ENCODE peak calls at places on chromosomes 16 and 17, in nine cellular contexts. One of them, this sample, is unnamed.

GRCh38 chr16:16150117-16150877 is 73.0 kb downstream of the ABCC6 start:
- DNase-seq in B cell: no peak
- DNase-seq in A549: no peak
- DNase-seq in AG04449: no peak
- DNase-seq in cardiac fibroblast: peak
- DNase-seq in thoracic aorta: peak
- DNase-seq in ureter: peak
- DNase-seq in EL: no peak
- DNase-seq in endothelial cell of umbilical vein: peak
- DNase-seq in this sample: peak

GRCh38 chr17:38322156-38322779 is 21.5 kb downstream of the GPR179 start:
- DNase-seq in EL: peak
- DNase-seq in endothelial cell of umbilical vein: no peak
- DNase-seq in thoracic aorta: peak
- DNase-seq in ureter: no peak
- DNase-seq in cardiac fibroblast: peak
- DNase-seq in B cell: peak
- DNase-seq in A549: peak
- DNase-seq in AG04449: no peak
- DNase-seq in this sample: no peak

GRCh38 chr17:81890447-81891302 is 711 bp downstream of the ALYREF start:
- DNase-seq in ureter: no peak
- DNase-seq in EL: no peak
- DNase-seq in thoracic aorta: no peak
- DNase-seq in AG04449: no peak
- DNase-seq in endothelial cell of umbilical vein: peak
- DNase-seq in B cell: peak
- DNase-seq in A549: no peak
- DNase-seq in cardiac fibroblast: no peak
- DNase-seq in this sample: no peak

GRCh38 chr16:8924214-8924613 is 39.5 kb downstream of the USP7 start:
- DNase-seq in AG04449: no peak
- DNase-seq in ureter: no peak
- DNase-seq in B cell: no peak
- DNase-seq in cardiac fibroblast: no peak
- DNase-seq in thoracic aorta: no peak
- DNase-seq in endothelial cell of umbilical vein: no peak
- DNase-seq in A549: no peak
- DNase-seq in EL: no peak
- DNase-seq in this sample: no peak

GRCh38 chr16:1751946-1752345 is 19.4 kb downstream of the NME3 start:
- DNase-seq in cardiac fibroblast: no peak
- DNase-seq in B cell: no peak
- DNase-seq in EL: no peak
- DNase-seq in ureter: no peak
- DNase-seq in A549: no peak
- DNase-seq in endothelial cell of umbilical vein: no peak
- DNase-seq in AG04449: no peak
- DNase-seq in thoracic aorta: no peak
- DNase-seq in this sample: no peak

GRCh38 chr17:46032909-46033308 is 33.9 kb downstream of the STH start:
- DNase-seq in AG04449: no peak
- DNase-seq in endothelial cell of umbilical vein: no peak
- DNase-seq in ureter: no peak
- DNase-seq in A549: no peak
- DNase-seq in EL: no peak
- DNase-seq in thoracic aorta: no peak
- DNase-seq in cardiac fibroblast: no peak
- DNase-seq in B cell: no peak
- DNase-seq in this sample: no peak

GRCh38 chr16:56462064-56462796 is 10.9 kb downstream of the OGFOD1 start:
- DNase-seq in B cell: no peak
- DNase-seq in A549: no peak
- DNase-seq in cardiac fibroblast: no peak
- DNase-seq in ureter: no peak
- DNase-seq in EL: no peak
- DNase-seq in thoracic aorta: no peak
- DNase-seq in endothelial cell of umbilical vein: no peak
- DNase-seq in AG04449: no peak
- DNase-seq in this sample: no peak

GRCh38 chr16:12395266-12395665 is 408.4 kb downstream of the CPPED1 start:
- DNase-seq in A549: no peak
- DNase-seq in EL: no peak
- DNase-seq in thoracic aorta: no peak
- DNase-seq in B cell: no peak
- DNase-seq in AG04449: no peak
- DNase-seq in cardiac fibroblast: peak
- DNase-seq in ureter: no peak
- DNase-seq in endothelial cell of umbilical vein: no peak
- DNase-seq in this sample: no peak

GRCh38 chr17:16909887-16910286 is 62.0 kb downstream of the TNFRSF13B start:
- DNase-seq in B cell: no peak
- DNase-seq in endothelial cell of umbilical vein: peak
- DNase-seq in ureter: no peak
- DNase-seq in cardiac fibroblast: no peak
- DNase-seq in thoracic aorta: no peak
- DNase-seq in EL: no peak
- DNase-seq in A549: no peak
- DNase-seq in AG04449: no peak
- DNase-seq in this sample: no peak

GRCh38 chr16:10107081-10107480 is 75.1 kb downstream of the GRIN2A start:
- DNase-seq in ureter: no peak
- DNase-seq in B cell: no peak
- DNase-seq in A549: no peak
- DNase-seq in AG04449: no peak
- DNase-seq in cardiac fibroblast: no peak
- DNase-seq in EL: no peak
- DNase-seq in thoracic aorta: no peak
- DNase-seq in endothelial cell of umbilical vein: no peak
- DNase-seq in this sample: no peak

GRCh38 chr16:81608515-81609209 is 164.1 kb downstream of the CMIP start:
- DNase-seq in EL: peak
- DNase-seq in endothelial cell of umbilical vein: no peak
- DNase-seq in AG04449: no peak
- DNase-seq in cardiac fibroblast: peak
- DNase-seq in ureter: no peak
- DNase-seq in A549: no peak
- DNase-seq in thoracic aorta: no peak
- DNase-seq in B cell: peak
- DNase-seq in this sample: no peak